ENCODE peak calls at places on chromosome 10, in five cellular contexts. I is activated effector memory CD4-positive, alpha-beta T cell treated with anti-CD3 and anti-CD28 coated beads, Interleukin-2, amount 50 U/mL, for 16 hours; X is fibroblast of the conjunctiva; M is ACHN; H is spleen. E is an unnamed sample.

GRCh38 chr10:43390791-43391190 is 18.2 kb downstream of the HNRNPF start:
- DNase-seq in X (no peak), I (peak), H (peak), M (peak), E (peak)

GRCh38 chr10:43026039-43026973 is 50.6 kb upstream of the RET start:
- DNase-seq in H (peak), X (no peak), I (no peak), M (no peak), E (peak)

GRCh38 chr10:74854610-74855009 is 28.2 kb downstream of the KAT6B start:
- DNase-seq in X (no peak), I (no peak), H (no peak), M (no peak), E (no peak)

GRCh38 chr10:84059526-84059925 is 79.8 kb upstream of the GHITM start:
- DNase-seq in M (peak), I (no peak), H (no peak), X (no peak), E (no peak)

GRCh38 chr10:108421256-108421655 is 1256.8 kb upstream of the SORCS1 start:
- DNase-seq in H (no peak), X (no peak), I (no peak), M (no peak), E (no peak)

GRCh38 chr10:1706256-1706655 is 31.1 kb downstream of the ADARB2 start:
- DNase-seq in M (no peak), X (no peak), H (no peak), I (no peak), E (no peak)

GRCh38 chr10:124791378-124792348 is at the start of gene EEF1AKMT2:
- DNase-seq in I (peak), M (peak), H (peak), X (peak), E (peak)

GRCh38 chr10:29495366-29495765 is 139.4 kb downstream of the SVIL start:
- DNase-seq in H (no peak), I (no peak), X (no peak), M (no peak), E (no peak)

GRCh38 chr10:92714872-92715271 is 25.1 kb downstream of the HHEX start:
- DNase-seq in H (no peak), M (no peak), I (no peak), X (no peak), E (no peak)

GRCh38 chr10:102509387-102509786 is 5.6 kb downstream of the SUFU start:
- DNase-seq in M (no peak), I (no peak), H (no peak), X (no peak), E (no peak)

GRCh38 chr10:68238371-68238770 is 6.5 kb upstream of the ATOH7 start:
- DNase-seq in X (no peak), M (no peak), H (no peak), I (no peak), E (no peak)

GRCh38 chr10:22737587-22737986 is 23.2 kb upstream of the PIP4K2A start:
- DNase-seq in M (peak), H (no peak), I (no peak), X (peak), E (no peak)

GRCh38 chr10:17735166-17735941 is 16.6 kb upstream of the TMEM236 start:
- DNase-seq in I (no peak), X (no peak), M (no peak), H (no peak), E (peak)

GRCh38 chr10:120034236-120034635 is 141.7 kb downstream of the SEC23IP start:
- DNase-seq in I (no peak), H (no peak), X (no peak), M (no peak), E (no peak)

GRCh38 chr10:125441151-125441550 is 241.8 kb downstream of the TEX36 start:
- DNase-seq in X (no peak), M (no peak), H (no peak), I (no peak), E (no peak)

GRCh38 chr10:80462986-80463741 is 9.1 kb downstream of the TSPAN14 start:
- DNase-seq in H (no peak), M (no peak), X (no peak), I (no peak), E (no peak)

GRCh38 chr10:22476601-22477364 is 131.5 kb downstream of the SPAG6 start:
- DNase-seq in I (no peak), M (no peak), X (no peak), H (no peak), E (no peak)

GRCh38 chr10:112912441-112912911 is 37.6 kb upstream of the TCF7L2 start:
- DNase-seq in M (no peak), H (no peak), I (no peak), X (no peak), E (no peak)

E was measured in posterior vena cava.